ENCODE peak calls at places on chromosomes 3 and 15, in five cellular contexts. T is MM.1S, V is esophagus muscularis mucosa, N is psoas muscle, Y is cardiac muscle cell. P is an unnamed sample.

GRCh38 chr3:181628384-181628783 is 83.3 kb upstream of the SOX2 start:
- DNase-seq in T (no peak), V (no peak), N (no peak), Y (no peak), P (no peak)

GRCh38 chr15:80174017-80174746 is 21.4 kb downstream of the FAH start:
- DNase-seq in T (no peak), V (no peak), N (peak; percentile 88), Y (no peak), P (no peak)

GRCh38 chr15:40307421-40308165 is at the start of gene PLCB2:
- DNase-seq in T (no peak), V (no peak), N (peak; percentile 69), Y (no peak), P (no peak)

GRCh38 chr3:66115858-66116654 is 77.3 kb upstream of the MAGI1 start:
- DNase-seq in T (no peak), V (no peak), N (peak; percentile 66), Y (peak; percentile 78), P (peak; percentile 17)

GRCh38 chr3:130491431-130491830 is 25.5 kb upstream of the COL6A6 start:
- DNase-seq in T (no peak), V (no peak), N (no peak), Y (no peak), P (no peak)

GRCh38 chr15:72037321-72037720 is 80.6 kb downstream of the MYO9A start:
- DNase-seq in T (no peak), V (no peak), N (no peak), Y (no peak), P (no peak)

GRCh38 chr15:58528197-58528870 is 96.5 kb downstream of the LIPC start:
- DNase-seq in T (no peak), V (no peak), N (no peak), Y (peak; percentile 18), P (no peak)

GRCh38 chr15:68536331-68537095 is 42.3 kb upstream of the CORO2B start:
- DNase-seq in T (no peak), V (no peak), N (no peak), Y (no peak), P (no peak)

GRCh38 chr3:109355625-109356441 is 18.5 kb upstream of the DPPA4 start:
- DNase-seq in T (no peak), V (no peak), N (no peak), Y (no peak), P (no peak)

DNA sequence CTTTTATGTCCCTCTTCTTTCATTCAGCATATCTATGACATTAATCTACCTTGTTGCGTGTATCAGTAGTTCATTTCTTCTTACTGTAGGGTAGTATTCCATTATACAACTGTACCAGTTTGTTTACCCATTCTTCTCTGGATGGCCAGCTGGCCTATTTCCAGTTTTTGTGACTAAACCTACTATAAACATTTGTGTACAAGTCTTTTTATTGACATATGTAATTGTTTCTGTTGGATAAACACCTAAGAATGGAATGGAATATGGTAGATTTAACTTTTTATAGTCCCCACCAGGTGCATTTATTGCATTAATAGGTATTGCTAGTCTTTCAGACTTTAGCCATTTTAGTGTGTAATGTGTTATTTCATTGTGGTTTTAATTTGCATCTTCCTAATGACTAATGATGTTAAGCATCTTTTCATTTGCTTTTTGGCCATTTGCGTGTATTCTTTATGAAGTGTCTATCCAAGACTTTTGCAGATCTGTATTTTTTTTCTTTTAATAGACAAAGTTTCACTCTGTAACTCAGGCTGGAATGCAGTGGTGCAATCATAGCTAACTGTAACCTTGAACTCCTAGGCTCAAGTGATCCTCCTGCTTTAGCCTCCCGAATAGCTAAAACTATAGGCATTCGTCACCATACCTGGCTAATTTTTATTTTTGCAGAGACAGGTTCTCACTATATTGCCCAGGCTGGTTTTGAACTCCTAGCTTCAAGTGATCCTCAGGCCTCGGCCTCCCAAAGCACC is 41.9 kb upstream of the XRN1 start:
- DNase-seq in T (no peak), V (no peak), N (no peak), Y (no peak), P (no peak)
- H3K36me3 ChIP-seq in T (peaks cover 11% of the 10 kb centered on the region), V (peaks cover 62% of the 10 kb centered on the region), N (peaks cover 88% of the 10 kb centered on the region), Y (peaks cover 24% of the 10 kb centered on the region), P (peaks cover 4% of the 10 kb centered on the region)

DNA sequence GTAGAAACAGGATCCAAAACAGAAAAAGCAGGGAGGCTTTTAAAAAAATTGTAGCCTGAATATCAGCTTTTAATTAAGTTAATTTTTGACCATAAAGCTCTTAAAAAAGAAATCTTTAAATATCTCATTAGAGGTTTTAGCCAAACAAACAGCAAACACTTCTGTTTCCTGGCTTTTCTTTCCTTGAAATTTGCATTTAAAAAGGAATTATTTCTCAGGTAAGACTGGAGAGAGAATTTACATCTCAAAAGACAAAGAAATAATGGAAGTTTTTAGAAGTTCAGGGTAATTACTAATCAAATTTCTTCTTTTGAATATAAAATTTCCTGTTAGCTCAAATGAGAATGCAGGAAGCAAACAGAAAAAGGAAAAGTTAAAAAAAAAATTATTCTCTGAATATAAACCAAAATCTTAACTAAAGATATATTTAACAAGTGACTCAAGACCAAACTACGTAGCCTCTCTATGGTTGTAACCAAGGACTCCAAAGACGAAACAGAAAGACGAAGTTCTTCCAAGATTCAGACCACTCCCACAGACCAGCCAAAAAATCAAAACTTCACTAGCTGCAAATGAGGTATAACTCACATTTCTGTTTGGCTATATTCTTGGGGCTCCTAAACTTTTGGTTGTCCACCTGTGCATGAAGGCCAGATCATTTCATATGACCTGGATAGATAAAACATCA is 846.6 kb upstream of the ALCAM start:
- DNase-seq in T (peak; percentile 9), V (no peak), N (no peak), Y (no peak), P (no peak)
- H3K4me3 ChIP-seq in T (peak overlapping the region; percentile 25), V (no peak overlapping the region), N (no peak overlapping the region), Y (no peak overlapping the region), P (no peak overlapping the region)

GRCh38 chr3:186280737-186281136 is 81.3 kb downstream of the DGKG start:
- DNase-seq in T (no peak), V (no peak), N (no peak), Y (no peak), P (no peak)

GRCh38 chr3:186275436-186275835 is 86.6 kb downstream of the DGKG start:
- DNase-seq in T (no peak), V (no peak), N (no peak), Y (no peak), P (no peak)

GRCh38 chr3:186273586-186273985 is 88.4 kb downstream of the DGKG start:
- DNase-seq in T (no peak), V (no peak), N (no peak), Y (no peak), P (peak; percentile 67)

GRCh38 chr3:186281172-186281571 is 80.9 kb downstream of the DGKG start:
- DNase-seq in T (no peak), V (no peak), N (no peak), Y (no peak), P (no peak)

DNA sequence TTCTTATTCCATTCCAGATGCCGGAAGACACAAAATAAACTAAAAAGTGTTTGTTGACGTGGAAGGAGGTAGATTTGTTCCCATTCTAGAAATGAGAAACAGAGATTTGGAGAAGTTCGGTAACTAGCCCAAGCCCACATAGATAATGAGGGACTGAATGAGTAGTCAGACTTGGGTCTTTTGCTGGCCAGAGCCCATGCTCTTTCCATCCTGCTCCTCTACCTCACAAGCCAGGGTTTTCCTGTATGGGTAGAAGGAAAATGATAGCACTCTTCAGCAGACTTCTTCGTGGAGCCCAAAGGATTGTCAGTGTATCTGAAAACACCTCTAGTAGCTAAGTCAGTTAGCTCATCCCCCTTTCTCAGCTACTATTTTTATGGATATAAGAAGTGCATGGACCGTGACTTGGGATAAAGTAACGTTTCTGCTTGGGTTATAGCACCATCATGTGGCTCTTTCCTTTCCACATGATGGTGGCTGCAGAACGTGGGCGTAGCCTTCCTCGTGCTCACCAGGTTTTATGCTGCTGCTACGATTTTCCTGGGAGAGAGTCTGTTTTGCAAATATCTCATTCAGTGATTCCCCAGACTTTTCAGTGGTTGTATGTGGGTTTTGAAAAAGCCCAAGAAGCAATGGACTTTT is 84.6 kb downstream of the DGKG start:
- DNase-seq in T (no peak), V (no peak), N (no peak), Y (peak; percentile 36), P (no peak)
- H3K27me3 ChIP-seq in T (no peaks in the 10 kb centered on the region), V (no peaks in the 10 kb centered on the region), N (peaks cover 3% of the 10 kb centered on the region), Y (no peaks in the 10 kb centered on the region), P (no peaks in the 10 kb centered on the region)

GRCh38 chr3:153944084-153944483 is 177.1 kb upstream of the ARHGEF26 start:
- DNase-seq in T (no peak), V (no peak), N (no peak), Y (no peak), P (no peak)
- H3K36me3 ChIP-seq in T (no peaks in the 10 kb centered on the region), V (no peaks in the 10 kb centered on the region), N (no peaks in the 10 kb centered on the region), Y (no peaks in the 10 kb centered on the region), P (no peaks in the 10 kb centered on the region)

GRCh38 chr15:98666441-98666840 is 18.1 kb downstream of the IGF1R start:
- DNase-seq in T (no peak), V (no peak), N (no peak), Y (no peak), P (no peak)

GRCh38 chr15:98669638-98670037 is 21.3 kb downstream of the IGF1R start:
- DNase-seq in T (no peak), V (no peak), N (no peak), Y (no peak), P (no peak)

GRCh38 chr15:98667521-98668179 is 19.3 kb downstream of the IGF1R start:
- DNase-seq in T (no peak), V (no peak), N (no peak), Y (no peak), P (no peak)

GRCh38 chr15:98666841-98667240 is 18.5 kb downstream of the IGF1R start:
- DNase-seq in T (no peak), V (no peak), N (no peak), Y (no peak), P (no peak)

GRCh38 chr15:98668566-98669308 is 20.4 kb downstream of the IGF1R start:
- DNase-seq in T (no peak), V (no peak), N (no peak), Y (peak; percentile 74), P (no peak)
- H3K4me3 ChIP-seq in T (no peak overlapping the region), V (no peak overlapping the region), N (peak overlapping the region; percentile 13), Y (no peak overlapping the region), P (no peak overlapping the region)

DNA sequence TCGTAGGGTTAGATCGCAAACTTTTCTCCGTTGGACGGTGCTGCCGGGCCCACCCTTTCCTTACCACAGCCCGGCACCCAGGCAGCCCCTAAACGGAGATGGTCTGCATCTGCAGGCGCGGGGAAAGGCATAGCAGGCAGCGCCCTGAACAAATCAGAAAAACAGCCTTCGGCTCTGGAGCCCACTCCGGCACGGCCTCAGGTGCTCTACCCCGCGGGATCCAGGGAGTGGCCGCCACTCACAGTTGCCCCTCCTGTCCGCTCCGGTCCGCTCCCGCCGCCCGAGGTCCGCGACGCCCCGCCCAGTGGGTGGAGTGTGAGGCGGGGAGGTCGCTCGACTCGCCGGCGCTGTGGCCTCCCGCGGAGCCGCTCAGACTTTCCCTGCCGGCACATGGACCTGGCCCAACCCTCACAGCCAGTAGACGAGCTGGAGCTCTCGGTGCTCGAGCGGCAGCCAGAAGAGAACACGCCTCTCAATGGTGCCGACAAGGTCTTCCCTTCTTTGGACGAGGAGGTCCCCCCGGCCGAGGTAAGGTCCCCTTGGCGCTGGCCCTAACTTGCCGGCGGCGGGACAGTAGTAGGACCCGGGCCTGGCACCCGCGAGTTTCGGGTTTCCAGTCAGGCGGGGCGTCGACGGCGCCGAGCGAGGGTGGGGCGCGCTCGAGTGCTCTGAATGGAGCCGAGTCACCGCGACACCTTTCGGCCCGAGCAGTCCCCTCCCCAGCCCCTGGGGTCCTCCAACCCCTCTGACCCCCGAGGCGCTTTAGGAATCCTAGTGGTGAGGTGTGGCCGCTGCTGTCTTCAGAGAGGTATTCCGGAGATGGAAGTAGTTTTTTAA is at the start of gene C3orf52:
- DNase-seq in T (peak; percentile 84), V (peak; percentile 93), N (peak; percentile 88), Y (peak; percentile 90), P (peak; percentile 85)
- H3K27me3 ChIP-seq in T (no peaks in the 10 kb centered on the region), V (no peaks in the 10 kb centered on the region), N (no peaks in the 10 kb centered on the region), Y (peaks cover 5% of the 10 kb centered on the region), P (no peaks in the 10 kb centered on the region)

P was measured in heart right ventricle.